ENCODE peak calls at places on chromosome 1, in ten cellular contexts. One of them, this sample, is unnamed.

GRCh38 chr1:169108897-169109560 is 2.5 kb downstream of the ATP1B1 start:
- DNase-seq in NCI-H510A treated with DMSO at 0.1 percent for 48 hours: peak
- DNase-seq in NCI-H2029: no peak
- DNase-seq in amniotic epithelial cell: no peak
- DNase-seq in fibroblast of mammary gland: no peak
- DNase-seq in stromal cell of bone marrow: no peak
- DNase-seq in NCI-H748 treated with DMSO at 0.1 percent for 48 hours: no peak
- DNase-seq in GM20000: peak
- DNase-seq in AG10803: no peak
- DNase-seq in activated CD4-positive, alpha-beta T cell treated with anti-CD3 and anti-CD28 coated beads, Interleukin-2, amount 10 ng/mL, durations not matched to agents 7 days and 5 days: no peak
- DNase-seq in this sample: no peak

GRCh38 chr1:200905411-200906052 is 10.8 kb downstream of the INAVA start:
- DNase-seq in activated CD4-positive, alpha-beta T cell treated with anti-CD3 and anti-CD28 coated beads, Interleukin-2, amount 10 ng/mL, durations not matched to agents 7 days and 5 days: peak
- DNase-seq in GM20000: no peak
- DNase-seq in fibroblast of mammary gland: peak
- DNase-seq in stromal cell of bone marrow: no peak
- DNase-seq in NCI-H510A treated with DMSO at 0.1 percent for 48 hours: no peak
- DNase-seq in AG10803: no peak
- DNase-seq in NCI-H2029: no peak
- DNase-seq in NCI-H748 treated with DMSO at 0.1 percent for 48 hours: no peak
- DNase-seq in amniotic epithelial cell: peak
- DNase-seq in this sample: no peak

GRCh38 chr1:54500030-54500389 is 48.0 kb upstream of the ACOT11 start:
- DNase-seq in amniotic epithelial cell: no peak
- DNase-seq in NCI-H2029: no peak
- DNase-seq in activated CD4-positive, alpha-beta T cell treated with anti-CD3 and anti-CD28 coated beads, Interleukin-2, amount 10 ng/mL, durations not matched to agents 7 days and 5 days: no peak
- DNase-seq in NCI-H510A treated with DMSO at 0.1 percent for 48 hours: peak
- DNase-seq in AG10803: no peak
- DNase-seq in GM20000: no peak
- DNase-seq in stromal cell of bone marrow: no peak
- DNase-seq in fibroblast of mammary gland: no peak
- DNase-seq in NCI-H748 treated with DMSO at 0.1 percent for 48 hours: no peak
- DNase-seq in this sample: no peak

GRCh38 chr1:110542730-110543129 is 23.8 kb upstream of the KCNA10 start:
- DNase-seq in AG10803: peak
- DNase-seq in NCI-H748 treated with DMSO at 0.1 percent for 48 hours: no peak
- DNase-seq in fibroblast of mammary gland: peak
- DNase-seq in amniotic epithelial cell: peak
- DNase-seq in NCI-H510A treated with DMSO at 0.1 percent for 48 hours: no peak
- DNase-seq in stromal cell of bone marrow: peak
- DNase-seq in GM20000: peak
- DNase-seq in activated CD4-positive, alpha-beta T cell treated with anti-CD3 and anti-CD28 coated beads, Interleukin-2, amount 10 ng/mL, durations not matched to agents 7 days and 5 days: peak
- DNase-seq in NCI-H2029: no peak
- DNase-seq in this sample: no peak

GRCh38 chr1:4506591-4506990 is 147.8 kb upstream of the AJAP1 start:
- DNase-seq in activated CD4-positive, alpha-beta T cell treated with anti-CD3 and anti-CD28 coated beads, Interleukin-2, amount 10 ng/mL, durations not matched to agents 7 days and 5 days: no peak
- DNase-seq in AG10803: no peak
- DNase-seq in NCI-H510A treated with DMSO at 0.1 percent for 48 hours: no peak
- DNase-seq in NCI-H748 treated with DMSO at 0.1 percent for 48 hours: no peak
- DNase-seq in stromal cell of bone marrow: no peak
- DNase-seq in fibroblast of mammary gland: no peak
- DNase-seq in amniotic epithelial cell: no peak
- DNase-seq in NCI-H2029: no peak
- DNase-seq in GM20000: no peak
- DNase-seq in this sample: no peak

GRCh38 chr1:77056525-77056924 is 162.7 kb downstream of the PIGK start:
- DNase-seq in NCI-H748 treated with DMSO at 0.1 percent for 48 hours: no peak
- DNase-seq in stromal cell of bone marrow: no peak
- DNase-seq in fibroblast of mammary gland: no peak
- DNase-seq in GM20000: no peak
- DNase-seq in NCI-H2029: no peak
- DNase-seq in AG10803: peak
- DNase-seq in amniotic epithelial cell: no peak
- DNase-seq in activated CD4-positive, alpha-beta T cell treated with anti-CD3 and anti-CD28 coated beads, Interleukin-2, amount 10 ng/mL, durations not matched to agents 7 days and 5 days: no peak
- DNase-seq in NCI-H510A treated with DMSO at 0.1 percent for 48 hours: no peak
- DNase-seq in this sample: peak

GRCh38 chr1:9397984-9398526 is 105.4 kb downstream of the SPSB1 start:
- DNase-seq in amniotic epithelial cell: no peak
- DNase-seq in stromal cell of bone marrow: no peak
- DNase-seq in NCI-H2029: no peak
- DNase-seq in GM20000: no peak
- DNase-seq in fibroblast of mammary gland: no peak
- DNase-seq in NCI-H748 treated with DMSO at 0.1 percent for 48 hours: no peak
- DNase-seq in NCI-H510A treated with DMSO at 0.1 percent for 48 hours: no peak
- DNase-seq in AG10803: no peak
- DNase-seq in activated CD4-positive, alpha-beta T cell treated with anti-CD3 and anti-CD28 coated beads, Interleukin-2, amount 10 ng/mL, durations not matched to agents 7 days and 5 days: no peak
- DNase-seq in this sample: no peak

GRCh38 chr1:211332839-211333238 is 6.2 kb downstream of the TRAF5 start:
- DNase-seq in amniotic epithelial cell: peak
- DNase-seq in activated CD4-positive, alpha-beta T cell treated with anti-CD3 and anti-CD28 coated beads, Interleukin-2, amount 10 ng/mL, durations not matched to agents 7 days and 5 days: no peak
- DNase-seq in NCI-H748 treated with DMSO at 0.1 percent for 48 hours: no peak
- DNase-seq in stromal cell of bone marrow: no peak
- DNase-seq in AG10803: peak
- DNase-seq in NCI-H510A treated with DMSO at 0.1 percent for 48 hours: no peak
- DNase-seq in fibroblast of mammary gland: peak
- DNase-seq in GM20000: no peak
- DNase-seq in NCI-H2029: no peak
- DNase-seq in this sample: no peak

GRCh38 chr1:162368451-162368850 is 8.2 kb downstream of the SPATA46 start:
- DNase-seq in stromal cell of bone marrow: no peak
- DNase-seq in activated CD4-positive, alpha-beta T cell treated with anti-CD3 and anti-CD28 coated beads, Interleukin-2, amount 10 ng/mL, durations not matched to agents 7 days and 5 days: no peak
- DNase-seq in fibroblast of mammary gland: no peak
- DNase-seq in GM20000: no peak
- DNase-seq in NCI-H748 treated with DMSO at 0.1 percent for 48 hours: no peak
- DNase-seq in amniotic epithelial cell: no peak
- DNase-seq in NCI-H510A treated with DMSO at 0.1 percent for 48 hours: no peak
- DNase-seq in AG10803: no peak
- DNase-seq in NCI-H2029: no peak
- DNase-seq in this sample: no peak

GRCh38 chr1:22259581-22260282 is 116.8 kb upstream of the WNT4 start:
- DNase-seq in GM20000: no peak
- DNase-seq in activated CD4-positive, alpha-beta T cell treated with anti-CD3 and anti-CD28 coated beads, Interleukin-2, amount 10 ng/mL, durations not matched to agents 7 days and 5 days: no peak
- DNase-seq in amniotic epithelial cell: no peak
- DNase-seq in NCI-H2029: peak
- DNase-seq in fibroblast of mammary gland: no peak
- DNase-seq in NCI-H510A treated with DMSO at 0.1 percent for 48 hours: peak
- DNase-seq in AG10803: no peak
- DNase-seq in stromal cell of bone marrow: no peak
- DNase-seq in NCI-H748 treated with DMSO at 0.1 percent for 48 hours: peak
- DNase-seq in this sample: no peak